ENCODE peak calls at places on chromosome 22, in five cellular contexts. S is tibial artery; Q is stimulated activated CD4-positive, alpha-beta T cell treated with anti-CD3 and anti-CD28 coated beads, TNF-alpha, amount 100 ng/mL, for 48 hours; P is EL; X is HTR-8/SVneo. W is an unnamed sample.

GRCh38 chr22:25057013-25057881 is 104.7 kb downstream of the KIAA1671 start:
- DNase-seq in S (peak; percentile 58), X (peak; percentile 59), Q (peak; percentile 74), P (peak; percentile 27), W (peak; percentile 46)

GRCh38 chr22:43327039-43327438 is 16.1 kb downstream of the SCUBE1 start:
- DNase-seq in Q (no peak), P (no peak), S (no peak), X (no peak), W (no peak)

GRCh38 chr22:21952586-21953571 is at the start of gene PPM1F:
- DNase-seq in P (peak; percentile 79), Q (peak; percentile 77), S (peak; percentile 80), X (peak; percentile 82), W (peak; percentile 93)

GRCh38 chr22:49789289-49790141 is 38.2 kb downstream of the BRD1 start:
- DNase-seq in S (peak; percentile 57), Q (no peak), P (peak; percentile 27), X (no peak), W (no peak)

GRCh38 chr22:19986410-19987341 is 29.9 kb downstream of the ARVCF start:
- DNase-seq in Q (peak; percentile 46), X (peak; percentile 82), S (peak; percentile 71), P (peak; percentile 76), W (peak; percentile 88)

GRCh38 chr22:36409911-36410756 is 22.4 kb upstream of the MYH9 start:
- DNase-seq in S (peak; percentile 57), Q (no peak), X (no peak), P (no peak), W (peak; percentile 45)

GRCh38 chr22:19085233-19086043 is 36.8 kb downstream of the DGCR2 start:
- DNase-seq in S (no peak), P (peak; percentile 29), Q (no peak), X (no peak), W (peak; percentile 22)

GRCh38 chr22:39383841-39384625 is 15.5 kb upstream of the TAB1 start:
- DNase-seq in P (peak; percentile 80), Q (no peak), X (peak; percentile 40), S (no peak), W (no peak)

GRCh38 chr22:45290410-45290936 is 5.7 kb downstream of the UPK3A start:
- DNase-seq in Q (no peak), P (peak; percentile 72), X (peak; percentile 45), S (no peak), W (no peak)

GRCh38 chr22:33302549-33302948 is 244.4 kb upstream of the SYN3 start:
- DNase-seq in P (no peak), Q (no peak), X (no peak), S (no peak), W (no peak)

GRCh38 chr22:30015229-30015797 is 65.0 kb upstream of the HORMAD2 start:
- DNase-seq in Q (no peak), X (no peak), P (peak; percentile 74), S (no peak), W (no peak)

GRCh38 chr22:31614781-31615480 is 47.1 kb downstream of the PISD start:
- DNase-seq in S (no peak), P (no peak), X (no peak), Q (no peak), W (no peak)

GRCh38 chr22:32619614-32620426 is 145.2 kb downstream of the FBXO7 start:
- DNase-seq in Q (no peak), P (peak; percentile 89), S (peak; percentile 83), X (no peak), W (peak; percentile 41)

GRCh38 chr22:19016081-19016480 is 80.0 kb upstream of the PRODH start:
- DNase-seq in S (no peak), P (no peak), Q (no peak), X (no peak), W (no peak)

GRCh38 chr22:36334081-36334831 is 53.5 kb downstream of the MYH9 start:
- DNase-seq in S (no peak), Q (no peak), X (no peak), P (no peak), W (peak; percentile 92)

GRCh38 chr22:45830531-45831245 is 146.3 kb downstream of the WNT7B start:
- DNase-seq in Q (no peak), P (peak; percentile 61), X (no peak), S (no peak), W (no peak)

GRCh38 chr22:20867179-20868099 is 8.6 kb downstream of the SNAP29 start:
- DNase-seq in X (no peak), Q (no peak), P (no peak), S (peak; percentile 64), W (peak; percentile 95)

GRCh38 chr22:46057762-46058420 is 80.9 kb upstream of the WNT7B start:
- DNase-seq in Q (no peak), S (peak; percentile 84), X (no peak), P (peak; percentile 88), W (no peak)

GRCh38 chr22:22764085-22764484 is 119.7 kb downstream of the GGTLC2 start:
- DNase-seq in Q (no peak), S (no peak), P (no peak), X (no peak), W (no peak)

W was measured in erythroblast.